ENCODE peak calls at places on chromosomes 13 and 19, in four cellular contexts. One of them, this sample, is unnamed. For H3K27me3, the result is how much of the 10 kb centered on the place peaks cover.

GRCh38 chr13:62583466-62583865 is 1167.8 kb upstream of the PCDH20 start:
- DNase-seq in WERI-Rb-1: no peak
- DNase-seq in heart right ventricle: no peak
- DNase-seq in dorsolateral prefrontal cortex: no peak
- DNase-seq in this sample: no peak

GRCh38 chr19:6038634-6039405 is 60.9 kb upstream of the RANBP3 start:
- DNase-seq in WERI-Rb-1: no peak
- DNase-seq in heart right ventricle: no peak
- DNase-seq in dorsolateral prefrontal cortex: no peak
- DNase-seq in this sample: no peak

GRCh38 chr19:20078696-20079095 is 896 bp downstream of the ZNF90 start:
- DNase-seq in WERI-Rb-1: no peak
- DNase-seq in heart right ventricle: no peak
- DNase-seq in dorsolateral prefrontal cortex: no peak
- DNase-seq in this sample: no peak

GRCh38 chr13:74288361-74288911 is 154.2 kb upstream of the KLF12 start:
- DNase-seq in WERI-Rb-1: no peak
- DNase-seq in heart right ventricle: peak
- DNase-seq in dorsolateral prefrontal cortex: peak
- DNase-seq in this sample: no peak

GRCh38 chr19:4516939-4517300 is 1.4 kb downstream of the PLIN4 start:
- DNase-seq in WERI-Rb-1: no peak
- DNase-seq in heart right ventricle: no peak
- DNase-seq in dorsolateral prefrontal cortex: no peak
- DNase-seq in this sample: no peak

GRCh38 chr13:78764665-78765064 is 105.7 kb upstream of the OBI1 start:
- DNase-seq in WERI-Rb-1: no peak
- DNase-seq in heart right ventricle: no peak
- DNase-seq in dorsolateral prefrontal cortex: no peak
- DNase-seq in this sample: no peak

GRCh38 chr19:45275370-45275971 is 24.4 kb downstream of the MARK4 start:
- DNase-seq in WERI-Rb-1: peak
- DNase-seq in heart right ventricle: no peak
- DNase-seq in dorsolateral prefrontal cortex: no peak
- DNase-seq in this sample: no peak

GRCh38 chr13:53089951-53090350 is 61.3 kb downstream of the OLFM4 start:
- DNase-seq in WERI-Rb-1: no peak
- DNase-seq in heart right ventricle: no peak
- DNase-seq in dorsolateral prefrontal cortex: no peak
- DNase-seq in this sample: no peak

GRCh38 chr19:40588110-40588854 is 11.6 kb downstream of the SHKBP1 start:
- DNase-seq in WERI-Rb-1: no peak
- DNase-seq in heart right ventricle: no peak
- DNase-seq in dorsolateral prefrontal cortex: no peak
- DNase-seq in this sample: no peak

GRCh38 chr13:98984118-98984517 is 6.3 kb upstream of the DOCK9 start:
- DNase-seq in WERI-Rb-1: no peak
- DNase-seq in heart right ventricle: no peak
- DNase-seq in dorsolateral prefrontal cortex: no peak
- DNase-seq in this sample: no peak

GRCh38 chr19:39057615-39058014 is 25.3 kb upstream of the FBXO27 start:
- DNase-seq in WERI-Rb-1: no peak
- DNase-seq in heart right ventricle: no peak
- DNase-seq in dorsolateral prefrontal cortex: no peak
- DNase-seq in this sample: no peak

GRCh38 chr19:5987077-5987818 is 9.3 kb upstream of the RANBP3 start:
- DNase-seq in WERI-Rb-1: peak
- DNase-seq in heart right ventricle: no peak
- DNase-seq in dorsolateral prefrontal cortex: peak
- DNase-seq in this sample: peak

GRCh38 chr19:41353466-41354342 is at the start of gene TGFB1:
- DNase-seq in WERI-Rb-1: peak
- DNase-seq in heart right ventricle: peak
- DNase-seq in dorsolateral prefrontal cortex: peak
- DNase-seq in this sample: no peak

GRCh38 chr13:21164631-21165030 is 11.7 kb downstream of the SKA3 start:
- DNase-seq in WERI-Rb-1: no peak
- DNase-seq in heart right ventricle: no peak
- DNase-seq in dorsolateral prefrontal cortex: no peak
- DNase-seq in this sample: no peak

GRCh38 chr13:33744589-33745369 is 73.2 kb upstream of the RFC3 start:
- DNase-seq in WERI-Rb-1: no peak
- DNase-seq in heart right ventricle: no peak
- DNase-seq in dorsolateral prefrontal cortex: no peak
- DNase-seq in this sample: no peak

GRCh38 chr19:49432141-49433073 is 7.2 kb downstream of the GFY start:
- DNase-seq in WERI-Rb-1: no peak
- DNase-seq in heart right ventricle: no peak
- DNase-seq in dorsolateral prefrontal cortex: no peak
- DNase-seq in this sample: no peak

GRCh38 chr13:113110048-113110851 is 4.7 kb downstream of the F7 start:
- DNase-seq in WERI-Rb-1: no peak
- DNase-seq in heart right ventricle: no peak
- DNase-seq in dorsolateral prefrontal cortex: no peak
- DNase-seq in this sample: no peak

GRCh38 chr19:10654610-10655456 is 687 bp downstream of the ILF3 start:
- DNase-seq in WERI-Rb-1: peak
- DNase-seq in heart right ventricle: peak
- DNase-seq in dorsolateral prefrontal cortex: peak
- DNase-seq in this sample: no peak

GRCh38 chr13:66691149-66691548 is 539.0 kb downstream of the PCDH9 start:
- DNase-seq in WERI-Rb-1: no peak
- DNase-seq in heart right ventricle: no peak
- DNase-seq in dorsolateral prefrontal cortex: no peak
- DNase-seq in this sample: no peak

GRCh38 chr13:66693656-66694055 is 536.5 kb downstream of the PCDH9 start:
- DNase-seq in WERI-Rb-1: no peak
- DNase-seq in heart right ventricle: no peak
- DNase-seq in dorsolateral prefrontal cortex: no peak
- DNase-seq in this sample: no peak

GRCh38 chr13:66689628-66690027 is 540.5 kb downstream of the PCDH9 start:
- DNase-seq in WERI-Rb-1: peak
- DNase-seq in heart right ventricle: no peak
- DNase-seq in dorsolateral prefrontal cortex: no peak
- DNase-seq in this sample: no peak

GRCh38 chr13:66689037-66689619 is 541.0 kb downstream of the PCDH9 start:
- DNase-seq in WERI-Rb-1: no peak
- DNase-seq in heart right ventricle: no peak
- DNase-seq in dorsolateral prefrontal cortex: no peak
- DNase-seq in this sample: no peak
- TF ChIP-seq CTCF in WERI-Rb-1: no peak
- TF ChIP-seq CTCF in heart right ventricle: peak
- TF ChIP-seq CTCF in dorsolateral prefrontal cortex: no peak
- TF ChIP-seq CTCF in this sample: peak

GRCh38 chr13:51823861-51824260 is 19.9 kb upstream of the DHRS12 start:
- DNase-seq in WERI-Rb-1: no peak
- DNase-seq in heart right ventricle: no peak
- DNase-seq in dorsolateral prefrontal cortex: no peak
- DNase-seq in this sample: no peak

GRCh38 chr13:51826606-51827005 is 18.4 kb downstream of the TMEM272 start:
- DNase-seq in WERI-Rb-1: no peak
- DNase-seq in heart right ventricle: peak
- DNase-seq in dorsolateral prefrontal cortex: no peak
- DNase-seq in this sample: no peak

GRCh38 chr13:51823351-51823750 is 19.4 kb upstream of the DHRS12 start:
- DNase-seq in WERI-Rb-1: no peak
- DNase-seq in heart right ventricle: no peak
- DNase-seq in dorsolateral prefrontal cortex: no peak
- DNase-seq in this sample: no peak

GRCh38 chr13:51825681-51826254 is 19.2 kb downstream of the TMEM272 start:
- DNase-seq in WERI-Rb-1: no peak
- DNase-seq in heart right ventricle: no peak
- DNase-seq in dorsolateral prefrontal cortex: no peak
- DNase-seq in this sample: no peak

GRCh38 chr13:51825165-51825592 is 19.8 kb downstream of the TMEM272 start:
- DNase-seq in WERI-Rb-1: no peak
- DNase-seq in heart right ventricle: no peak
- DNase-seq in dorsolateral prefrontal cortex: no peak
- DNase-seq in this sample: no peak
- H3K4me3 ChIP-seq in WERI-Rb-1: no peak
- H3K4me3 ChIP-seq in heart right ventricle: no peak
- H3K4me3 ChIP-seq in dorsolateral prefrontal cortex: no peak
- H3K4me3 ChIP-seq in this sample: no peak

GRCh38 chr13:45830121-45830520 is 21.4 kb downstream of the SIAH3 start:
- DNase-seq in WERI-Rb-1: no peak
- DNase-seq in heart right ventricle: no peak
- DNase-seq in dorsolateral prefrontal cortex: no peak
- DNase-seq in this sample: no peak

GRCh38 chr13:45831851-45832250 is 19.7 kb downstream of the SIAH3 start:
- DNase-seq in WERI-Rb-1: no peak
- DNase-seq in heart right ventricle: no peak
- DNase-seq in dorsolateral prefrontal cortex: no peak
- DNase-seq in this sample: no peak

GRCh38 chr13:45834411-45834994 is 17.1 kb downstream of the SIAH3 start:
- DNase-seq in WERI-Rb-1: no peak
- DNase-seq in heart right ventricle: no peak
- DNase-seq in dorsolateral prefrontal cortex: no peak
- DNase-seq in this sample: no peak

GRCh38 chr13:45833663-45834062 is 17.9 kb downstream of the SIAH3 start:
- DNase-seq in WERI-Rb-1: no peak
- DNase-seq in heart right ventricle: peak
- DNase-seq in dorsolateral prefrontal cortex: peak
- DNase-seq in this sample: peak

GRCh38 chr13:45833242-45833641 is 18.3 kb downstream of the SIAH3 start:
- DNase-seq in WERI-Rb-1: no peak
- DNase-seq in heart right ventricle: no peak
- DNase-seq in dorsolateral prefrontal cortex: no peak
- DNase-seq in this sample: no peak
- H3K27me3 ChIP-seq in WERI-Rb-1: under half
- H3K27me3 ChIP-seq in heart right ventricle: under half
- H3K27me3 ChIP-seq in dorsolateral prefrontal cortex: under half
- H3K27me3 ChIP-seq in this sample: under half

DNA sequence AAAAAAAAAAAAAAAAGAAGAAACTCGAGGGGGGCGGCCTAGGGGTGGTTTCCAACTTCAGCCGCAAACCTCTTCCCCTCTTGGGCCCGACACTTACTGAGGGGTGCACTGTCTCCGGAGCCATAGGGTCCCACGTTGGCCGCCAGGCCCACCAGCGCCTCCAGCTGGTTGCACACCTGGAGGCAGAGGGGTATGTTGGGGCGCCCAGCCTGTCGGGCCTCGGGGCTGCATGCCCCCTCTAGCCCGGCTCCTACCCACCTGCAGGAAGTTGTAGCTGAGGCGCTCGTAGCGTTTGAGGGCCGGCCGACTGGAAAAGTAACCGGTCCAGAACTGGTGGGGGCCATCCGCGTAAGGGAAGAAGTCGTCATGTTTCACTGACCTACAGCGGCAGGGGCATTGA is 8.6 kb downstream of the MAN2B1 start:
- DNase-seq in WERI-Rb-1: no peak
- DNase-seq in heart right ventricle: no peak
- DNase-seq in dorsolateral prefrontal cortex: no peak
- DNase-seq in this sample: no peak
- TF ChIP-seq CTCF in WERI-Rb-1: peak
- TF ChIP-seq CTCF in heart right ventricle: no peak
- TF ChIP-seq CTCF in dorsolateral prefrontal cortex: no peak
- TF ChIP-seq CTCF in this sample: no peak

DNA sequence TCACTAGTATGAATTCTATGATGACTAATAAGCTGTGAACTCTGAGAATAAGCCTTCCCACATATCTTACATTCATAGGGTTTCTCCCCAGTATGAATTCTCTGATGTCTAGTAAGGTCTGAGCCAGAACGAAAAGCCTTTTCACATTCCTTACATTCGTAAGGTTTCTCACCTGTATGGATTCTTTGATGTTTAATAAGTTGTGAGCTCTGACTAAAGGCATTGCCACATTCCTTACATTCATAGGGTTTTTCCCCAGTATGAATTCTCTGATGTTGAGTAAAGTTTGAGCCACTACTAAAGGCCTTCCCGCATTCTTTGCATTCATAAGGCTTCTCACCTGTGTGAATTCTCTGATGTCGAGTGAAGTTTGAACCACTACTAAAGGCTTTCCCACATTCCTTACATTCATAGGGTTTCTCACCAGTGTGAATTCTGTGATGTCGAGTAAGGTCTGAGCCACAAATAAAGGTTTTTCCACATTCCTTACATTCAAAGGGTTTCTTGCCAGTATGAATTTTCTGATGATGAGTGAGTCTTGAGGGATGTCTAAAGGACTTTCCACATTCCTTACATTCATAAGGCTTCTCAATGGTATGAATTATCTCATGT is 30.7 kb upstream of the ZFP82 start:
- DNase-seq in WERI-Rb-1: no peak
- DNase-seq in heart right ventricle: no peak
- DNase-seq in dorsolateral prefrontal cortex: no peak
- DNase-seq in this sample: no peak
- H3K4me3 ChIP-seq in WERI-Rb-1: no peak
- H3K4me3 ChIP-seq in heart right ventricle: no peak
- H3K4me3 ChIP-seq in dorsolateral prefrontal cortex: no peak
- H3K4me3 ChIP-seq in this sample: no peak

DNA sequence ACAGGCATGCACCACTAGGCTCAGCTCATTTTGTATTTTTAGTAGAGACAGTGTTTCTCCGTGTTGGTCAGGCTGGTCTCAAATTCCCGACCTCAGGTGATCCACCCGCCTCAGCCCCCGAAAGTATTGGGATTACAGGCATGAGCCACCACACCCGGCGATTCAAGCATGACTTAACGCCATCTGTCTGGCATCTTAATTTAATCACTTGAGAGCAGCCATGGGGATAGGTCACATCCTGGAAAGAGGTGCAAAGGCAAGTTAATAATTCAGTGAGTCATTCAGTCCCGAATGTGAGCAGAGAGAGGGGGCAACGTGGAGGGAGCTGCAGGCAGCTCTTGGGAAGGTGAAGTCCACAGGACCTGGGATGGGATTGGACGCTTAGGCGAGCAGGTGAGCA is 31.7 kb upstream of the USP29 start:
- DNase-seq in WERI-Rb-1: peak
- DNase-seq in heart right ventricle: no peak
- DNase-seq in dorsolateral prefrontal cortex: no peak
- DNase-seq in this sample: no peak
- H3K27me3 ChIP-seq in WERI-Rb-1: under half
- H3K27me3 ChIP-seq in heart right ventricle: under half
- H3K27me3 ChIP-seq in dorsolateral prefrontal cortex: under half
- H3K27me3 ChIP-seq in this sample: under half

GRCh38 chr19:7500811-7501450 is 12.1 kb upstream of the PEX11G start:
- DNase-seq in WERI-Rb-1: peak
- DNase-seq in heart right ventricle: no peak
- DNase-seq in dorsolateral prefrontal cortex: peak
- DNase-seq in this sample: no peak
- TF ChIP-seq CTCF in WERI-Rb-1: peak
- TF ChIP-seq CTCF in heart right ventricle: no peak
- TF ChIP-seq CTCF in dorsolateral prefrontal cortex: peak
- TF ChIP-seq CTCF in this sample: no peak

DNA sequence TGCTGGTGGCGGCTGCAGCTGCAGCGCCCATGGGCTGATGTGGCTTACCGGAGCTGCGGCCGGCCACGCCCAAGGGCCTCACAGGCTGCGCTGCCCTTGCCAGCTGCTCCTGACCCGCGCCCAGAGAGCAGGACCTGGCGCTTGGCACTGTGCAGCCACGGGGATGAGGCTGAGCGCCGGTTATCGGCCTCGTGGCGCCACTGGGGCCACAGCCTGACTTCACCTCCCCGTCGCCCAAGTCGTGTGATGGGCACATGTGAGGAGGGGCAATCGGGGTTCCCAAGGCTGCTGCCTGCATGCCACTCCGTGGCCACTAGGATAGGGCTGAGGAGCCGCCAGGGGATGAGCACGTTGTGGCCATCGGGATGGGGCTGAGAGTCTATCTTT is 77.2 kb upstream of the PABPC3 start:
- DNase-seq in WERI-Rb-1: peak
- DNase-seq in heart right ventricle: no peak
- DNase-seq in dorsolateral prefrontal cortex: no peak
- DNase-seq in this sample: no peak
- H3K4me3 ChIP-seq in WERI-Rb-1: peak
- H3K4me3 ChIP-seq in heart right ventricle: peak
- H3K4me3 ChIP-seq in dorsolateral prefrontal cortex: peak
- H3K4me3 ChIP-seq in this sample: peak

This sample was measured in kidney epithelial cell.